ENCODE peak calls at places on chromosomes 11 and 22, in five cellular contexts. V, X, A, S and P are unnamed samples. For H3K36me3, the result is how much of the 10 kb centered on the place peaks cover.

GRCh38 chr22:42742940-42743339 is 22.3 kb upstream of the A4GALT start:
- DNase-seq in X (no peak), A (no peak), V (no peak), S (no peak), P (no peak)

GRCh38 chr11:99368579-99368978 is 347.8 kb downstream of the CNTN5 start:
- DNase-seq in X (no peak), A (no peak), S (no peak), V (no peak), P (peak)

GRCh38 chr22:47190957-47191323 is 428.5 kb downstream of the TBC1D22A start:
- DNase-seq in X (no peak), S (peak), A (no peak), V (no peak), P (no peak)

GRCh38 chr11:134792044-134792443 is 380.0 kb upstream of the B3GAT1 start:
- DNase-seq in A (no peak), S (no peak), X (no peak), V (no peak), P (peak)

GRCh38 chr22:30538280-30538679 is 8.3 kb downstream of the SEC14L6 start:
- DNase-seq in A (no peak), X (no peak), V (no peak), S (no peak), P (peak)

GRCh38 chr11:2929511-2929879 is 275 bp upstream of the PHLDA2 start:
- DNase-seq in V (peak), S (peak), X (no peak), A (peak), P (peak)

GRCh38 chr22:28009272-28009827 is 90.3 kb upstream of the PITPNB start:
- DNase-seq in V (peak), X (peak), A (peak), S (peak), P (peak)

GRCh38 chr22:26718905-26719304 is 61.5 kb downstream of the MIAT start:
- DNase-seq in S (no peak), X (no peak), V (no peak), A (no peak), P (peak)

GRCh38 chr11:848380-848931 is 5.8 kb downstream of the TSPAN4 start:
- DNase-seq in V (peak), S (peak), X (peak), A (no peak), P (no peak)

DNA sequence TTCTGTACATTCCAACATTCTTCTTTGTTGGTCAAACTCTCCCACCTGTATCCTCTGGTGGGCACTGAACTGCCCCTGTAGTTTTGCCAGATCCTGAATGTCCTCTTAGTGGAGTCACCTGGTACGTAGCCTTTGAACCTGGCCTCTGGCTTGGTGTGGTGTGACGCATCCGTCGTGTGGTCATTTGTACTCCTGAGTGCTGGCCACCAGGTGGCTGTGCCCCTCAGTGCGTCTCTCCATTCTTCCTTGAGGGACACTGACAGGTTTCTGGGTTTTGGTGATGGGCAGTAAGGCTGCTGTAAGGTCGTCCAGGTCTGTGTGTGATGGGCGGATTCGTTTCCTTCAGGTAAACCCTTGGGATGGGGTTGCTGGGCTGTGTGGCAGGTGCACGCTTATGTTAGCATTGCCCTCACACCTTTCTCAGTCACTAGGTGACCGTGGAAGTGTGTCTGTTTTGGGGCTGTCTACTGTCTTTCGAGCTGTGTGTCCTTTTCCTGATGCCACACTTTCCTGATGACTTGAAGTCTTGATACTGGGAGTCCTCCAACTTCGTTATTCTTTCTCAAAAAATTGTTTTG is 13.6 kb upstream of the RANBP1 start:
- DNase-seq in V (peak), X (no peak), A (no peak), S (peak), P (no peak)
- TF ChIP-seq CTCF in V (no peak), X (no peak), A (no peak), S (no peak), P (no peak)

GRCh38 chr11:124896821-124897391 is 759 bp downstream of the ROBO4 start:
- DNase-seq in S (no peak), V (no peak), A (no peak), X (no peak), P (no peak)
- H3K4me3 ChIP-seq in S (peak), V (peak), A (peak), X (no peak), P (no peak)

GRCh38 chr11:65630215-65630614 is 7.7 kb upstream of the SIPA1 start:
- DNase-seq in A (no peak), X (no peak), V (no peak), S (no peak), P (no peak)
- H3K36me3 ChIP-seq in A (half or more), X (half or more), V (under half), S (half or more), P (half or more)

GRCh38 chr11:70759846-70760245 is 361.5 kb downstream of the CTTN start:
- DNase-seq in A (no peak), V (no peak), X (no peak), S (peak), P (no peak)

GRCh38 chr11:70760416-70761020 is 362.2 kb downstream of the CTTN start:
- DNase-seq in X (no peak), A (no peak), V (no peak), S (peak), P (peak)

GRCh38 chr11:70762810-70763209 is 364.5 kb downstream of the CTTN start:
- DNase-seq in S (peak), A (no peak), X (no peak), V (no peak), P (no peak)

GRCh38 chr11:70761906-70762196 is 363.5 kb downstream of the CTTN start:
- DNase-seq in X (no peak), A (no peak), V (no peak), S (no peak), P (no peak)

DNA sequence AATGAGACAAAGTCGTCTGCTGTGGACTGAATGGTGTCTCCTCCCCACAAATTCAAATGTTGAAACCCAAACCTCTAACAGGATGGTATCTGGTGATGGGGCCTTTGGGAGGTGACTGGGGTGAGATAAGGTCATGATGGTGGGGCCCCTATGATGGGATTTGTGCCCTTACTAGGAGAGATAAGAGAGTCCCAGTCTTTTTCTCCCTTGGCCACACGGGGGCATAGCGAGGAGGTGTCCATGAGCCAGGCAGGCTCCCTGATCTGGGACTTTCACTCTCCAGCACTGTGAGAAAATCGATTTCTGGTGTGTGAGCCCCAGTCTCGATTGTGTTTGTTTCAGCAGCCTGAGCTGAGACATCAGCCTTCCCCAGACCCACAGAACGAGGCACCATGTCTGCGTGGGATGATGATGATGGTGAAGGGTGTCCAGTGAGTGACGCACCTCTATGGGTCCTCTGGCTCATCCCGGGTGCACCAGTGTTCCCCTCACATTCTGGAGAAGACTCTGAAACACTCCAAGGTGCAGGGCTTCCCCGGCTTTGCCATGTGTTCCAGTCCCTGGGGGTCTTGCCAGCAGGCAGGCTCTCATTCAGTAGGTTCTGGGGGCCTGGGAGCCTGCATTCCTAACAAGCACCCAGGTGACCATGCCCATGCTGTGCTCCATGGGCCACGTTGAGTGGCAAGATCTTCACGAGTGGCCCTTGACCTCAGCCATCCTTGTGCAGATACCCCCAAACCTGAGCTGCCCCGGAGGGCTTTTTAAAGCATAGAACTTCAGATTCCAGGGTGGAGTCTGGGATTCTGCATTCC is 363.0 kb downstream of the CTTN start:
- DNase-seq in A (no peak), V (no peak), X (no peak), S (peak), P (no peak)
- TF ChIP-seq CTCF in A (no peak), V (no peak), X (peak), S (no peak), P (no peak)

GRCh38 chr22:21858025-21858764 is 9.2 kb downstream of the MAPK1 start:
- DNase-seq in S (no peak), V (no peak), A (no peak), X (no peak), P (no peak)
- H3K4me3 ChIP-seq in S (peak), V (no peak), A (no peak), X (no peak), P (no peak)

GRCh38 chr11:45933131-45933821 is 10.8 kb downstream of the LARGE2 start:
- DNase-seq in A (no peak), X (peak), S (peak), V (peak), P (peak)

GRCh38 chr11:45931739-45932138 is 9.3 kb downstream of the LARGE2 start:
- DNase-seq in S (peak), X (no peak), V (no peak), A (no peak), P (peak)

GRCh38 chr11:45933846-45934579 is 11.6 kb downstream of the LARGE2 start:
- DNase-seq in S (peak), A (no peak), X (no peak), V (no peak), P (no peak)

GRCh38 chr11:45930951-45931563 is 8.6 kb downstream of the LARGE2 start:
- DNase-seq in S (peak), X (no peak), A (no peak), V (no peak), P (peak)

GRCh38 chr11:45932217-45932616 is 9.8 kb downstream of the LARGE2 start:
- DNase-seq in S (no peak), A (no peak), V (no peak), X (no peak), P (no peak)
- H3K36me3 ChIP-seq in S (half or more), A (under half), V (under half), X (under half), P (under half)

GRCh38 chr11:92071660-92072059 is 153.0 kb upstream of the FAT3 start:
- DNase-seq in S (no peak), X (no peak), V (no peak), A (no peak), P (no peak)

DNA sequence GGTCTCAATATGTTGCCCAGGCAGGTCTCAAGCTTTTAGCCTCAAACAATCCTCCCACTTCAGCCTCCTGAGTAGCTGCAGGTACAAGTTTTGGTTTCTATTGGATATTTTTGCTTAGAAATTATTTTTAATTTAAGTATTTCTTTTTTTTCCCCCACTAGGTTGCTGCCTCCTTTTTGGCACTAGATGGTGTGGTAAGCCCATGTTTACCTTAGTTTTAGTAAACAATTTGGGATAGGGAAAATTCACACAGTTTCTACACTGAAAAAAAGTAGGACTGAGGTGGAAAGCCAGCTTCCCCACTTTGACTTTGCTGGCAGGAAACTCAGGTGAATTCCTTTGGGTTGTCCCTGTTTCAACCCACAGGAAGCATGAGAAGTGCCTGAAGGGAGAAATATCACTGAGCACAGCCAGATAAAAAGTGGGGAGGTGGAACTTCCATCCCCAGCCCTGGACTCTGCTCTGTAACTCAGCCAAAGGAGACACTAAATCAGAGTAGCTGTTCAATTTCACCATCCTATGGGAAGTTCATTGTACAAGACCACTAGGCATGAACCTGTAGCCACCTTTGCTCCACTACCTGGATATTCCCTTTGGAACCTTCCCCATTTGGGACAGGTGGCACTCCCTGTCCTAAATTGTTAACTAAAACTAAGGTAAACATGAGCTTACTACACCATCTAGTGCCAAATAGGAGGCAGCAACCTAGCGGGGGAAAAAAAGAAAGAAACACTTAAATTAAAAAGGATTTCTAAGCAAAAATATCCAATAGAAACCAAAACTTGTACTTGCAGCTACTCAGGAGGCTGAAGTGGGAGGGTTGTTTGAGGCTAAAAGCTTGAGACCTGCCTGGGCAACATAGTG is 154.4 kb upstream of the FAT3 start:
- DNase-seq in X (no peak), V (no peak), S (no peak), A (no peak), P (no peak)
- TF ChIP-seq CTCF in X (no peak), V (no peak), S (no peak), A (no peak), P (peak)